ENCODE peak calls at places on chromosomes 13 and 19, in four cellular contexts. S, U, D and E are unnamed samples.

GRCh38 chr13:40631605-40632004 is 34.8 kb downstream of the FOXO1 start:
- DNase-seq in S (peak; percentile 28), U (peak; percentile 26), D (no peak), E (no peak)

GRCh38 chr19:1006711-1007398 is 6.6 kb downstream of the GRIN3B start:
- DNase-seq in S (no peak), U (no peak), D (no peak), E (no peak)

GRCh38 chr13:99894835-99895427 is 76.6 kb downstream of the ZIC5 start:
- DNase-seq in S (no peak), U (no peak), D (no peak), E (no peak)

GRCh38 chr19:55546822-55547614 is 1.7 kb upstream of the SBK3 start:
- DNase-seq in S (no peak), U (no peak), D (peak; percentile 47), E (no peak)

GRCh38 chr19:679418-680286 is 3.5 kb downstream of the FSTL3 start:
- DNase-seq in S (peak; percentile 25), U (peak; percentile 32), D (peak; percentile 37), E (no peak)

GRCh38 chr13:26584713-26585112 is 27.2 kb downstream of the WASF3 start:
- DNase-seq in S (no peak), U (no peak), D (peak; percentile 85), E (no peak)

GRCh38 chr13:69565334-69565733 is 542.3 kb upstream of the ATXN8OS start:
- DNase-seq in S (no peak), U (no peak), D (peak; percentile 0), E (no peak)

GRCh38 chr19:623974-624373 is 9.4 kb downstream of the POLRMT start:
- DNase-seq in S (no peak), U (no peak), D (peak; percentile 95), E (no peak)

GRCh38 chr13:40206241-40207109 is 460.0 kb downstream of the FOXO1 start:
- DNase-seq in S (peak; percentile 70), U (peak; percentile 77), D (no peak), E (peak; percentile 80)

GRCh38 chr19:31498781-31499180 is 149.5 kb upstream of the TSHZ3 start:
- DNase-seq in S (no peak), U (no peak), D (no peak), E (no peak)

GRCh38 chr13:80840313-80840976 is 499.5 kb upstream of the SPRY2 start:
- DNase-seq in S (no peak), U (no peak), D (no peak), E (no peak)

GRCh38 chr13:77544365-77544764 is 8.9 kb downstream of the SCEL start:
- DNase-seq in S (no peak), U (no peak), D (no peak), E (no peak)

GRCh38 chr19:1747285-1748114 is 5.8 kb upstream of the ONECUT3 start:
- DNase-seq in S (no peak), U (no peak), D (peak; percentile 98), E (no peak)

GRCh38 chr19:38684078-38684861 is 36.8 kb downstream of the ACTN4 start:
- DNase-seq in S (peak; percentile 50), U (no peak), D (peak; percentile 94), E (no peak)

GRCh38 chr19:51994048-51994644 is 7.5 kb upstream of the ZNF350 start:
- DNase-seq in S (no peak), U (no peak), D (no peak), E (no peak)

GRCh38 chr19:13207237-13208130 is 57.3 kb downstream of the IER2 start:
- DNase-seq in S (no peak), U (no peak), D (no peak), E (peak; percentile 18)

GRCh38 chr13:27868639-27869435 is 51.0 kb upstream of the PDX1 start:
- DNase-seq in S (no peak), U (no peak), D (no peak), E (no peak)

GRCh38 chr19:49940482-49940791 is 11.1 kb upstream of the NUP62 start:
- DNase-seq in S (no peak), U (no peak), D (no peak), E (no peak)

GRCh38 chr13:46140044-46140443 is 35.2 kb upstream of the CPB2 start:
- DNase-seq in S (no peak), U (no peak), D (no peak), E (no peak)

GRCh38 chr19:48171584-48172170 is 1.2 kb downstream of the ZSWIM9 start:
- DNase-seq in S (no peak), U (no peak), D (no peak), E (no peak)

GRCh38 chr19:49553451-49554271 is 25.9 kb downstream of the RCN3 start:
- DNase-seq in S (peak; percentile 38), U (no peak), D (peak; percentile 71), E (peak; percentile 78)

GRCh38 chr19:19696386-19696785 is 27.7 kb downstream of the ZNF101 start:
- DNase-seq in S (no peak), U (no peak), D (no peak), E (no peak)

GRCh38 chr19:53130506-53130905 is 2.2 kb downstream of the ZNF415 start:
- DNase-seq in S (no peak), U (no peak), D (no peak), E (no peak)